ENCODE peak calls at places on chromosomes 7 and 10, in eight cellular contexts. U is thoracic aorta; F is activated T-cell treated with anti-CD3 and anti-CD28 coated beads for 24 hours; E is stimulated activated CD4-positive, alpha-beta T cell treated with anti-CD3 and anti-CD28 coated beads, Interleukin-2, amount 100 ng/mL, for 48 hours; H is tibial nerve; Z is colonic mucosa; A is fibroblast of mammary gland; M is NCI-H2107. Q is an unnamed sample.

GRCh38 chr7:92813390-92814024 is 22.9 kb downstream of the CDK6 start:
- DNase-seq in M (no peak), F (peak), Z (no peak), H (no peak), E (no peak), U (no peak), A (peak), Q (no peak)

GRCh38 chr7:29487424-29487823 is 76.2 kb upstream of the PRR15 start:
- DNase-seq in H (no peak), M (no peak), E (no peak), U (no peak), Z (no peak), A (no peak), F (no peak), Q (no peak)

GRCh38 chr10:77392851-77393250 is 244.8 kb downstream of the KCNMA1 start:
- DNase-seq in H (no peak), U (peak), Z (no peak), M (peak), F (no peak), E (no peak), A (peak), Q (no peak)

GRCh38 chr10:21065621-21066248 is 168.6 kb upstream of the NEBL start:
- DNase-seq in Z (no peak), M (no peak), E (no peak), F (no peak), H (no peak), U (no peak), A (no peak), Q (no peak)

GRCh38 chr10:30557884-30558283 is 71.7 kb downstream of the LYZL2 start:
- DNase-seq in E (no peak), H (no peak), F (no peak), M (no peak), Z (no peak), U (no peak), A (peak), Q (no peak)

GRCh38 chr7:105853931-105854419 is 22.4 kb downstream of the ATXN7L1 start:
- DNase-seq in E (no peak), Z (no peak), M (no peak), A (peak), H (no peak), F (no peak), U (no peak), Q (no peak)

GRCh38 chr7:123548406-123548805 is 9.2 kb downstream of the NDUFA5 start:
- DNase-seq in M (no peak), A (peak), U (no peak), E (no peak), Z (no peak), H (no peak), F (no peak), Q (no peak)

GRCh38 chr7:121107923-121108498 is 119.5 kb downstream of the CPED1 start:
- DNase-seq in E (no peak), A (peak), U (no peak), Z (no peak), M (peak), F (no peak), H (no peak), Q (no peak)